ENCODE peak calls at places on chromosomes 5 and 9, in five cellular contexts. H, I, C, G and Q are unnamed samples.

GRCh38 chr5:20601678-20602100 is 613.7 kb upstream of the CDH18 start:
- DNase-seq in I (no peak), G (no peak), H (no peak), C (no peak), Q (peak; percentile 24)

GRCh38 chr5:163565492-163565891 is 60.1 kb downstream of the MAT2B start:
- DNase-seq in G (no peak), C (no peak), H (no peak), I (no peak), Q (no peak)

GRCh38 chr5:142320851-142321560 is 3.8 kb downstream of the SPRY4 start:
- DNase-seq in G (peak; percentile 52), C (no peak), I (no peak), H (no peak), Q (no peak)

GRCh38 chr5:175261098-175261497 is 182.9 kb downstream of the DRD1 start:
- DNase-seq in I (no peak), C (no peak), H (no peak), G (no peak), Q (no peak)

GRCh38 chr5:108637110-108637509 is 110.6 kb upstream of the FER start:
- DNase-seq in H (no peak), G (no peak), C (no peak), I (no peak), Q (no peak)

GRCh38 chr5:162948677-162949076 is 488.7 kb upstream of the CCNG1 start:
- DNase-seq in C (no peak), I (no peak), G (no peak), H (no peak), Q (no peak)

GRCh38 chr5:172561151-172561550 is 79.9 kb upstream of the NEURL1B start:
- DNase-seq in I (no peak), G (no peak), H (no peak), C (no peak), Q (no peak)

GRCh38 chr9:116904165-116904564 is 217.1 kb downstream of the TRIM32 start:
- DNase-seq in G (no peak), I (no peak), C (no peak), H (no peak), Q (no peak)

GRCh38 chr5:38660194-38660668 is 103.8 kb upstream of the LIFR start:
- DNase-seq in I (no peak), G (no peak), H (peak; percentile 80), C (peak; percentile 63), Q (peak; percentile 94)

GRCh38 chr9:119370816-119371215 is 1.6 kb upstream of the BRINP1 start:
- DNase-seq in H (peak; percentile 66), G (no peak), I (peak; percentile 19), C (peak; percentile 27), Q (peak; percentile 41)

GRCh38 chr9:37953775-37954437 is 50.0 kb upstream of the SLC25A51 start:
- DNase-seq in G (no peak), C (no peak), H (peak; percentile 79), I (peak; percentile 36), Q (peak; percentile 40)

GRCh38 chr5:136082390-136083193 is 50.1 kb upstream of the SMAD5 start:
- DNase-seq in I (peak; percentile 87), C (peak; percentile 91), H (peak; percentile 86), G (peak; percentile 84), Q (peak; percentile 52)

GRCh38 chr9:112360047-112360804 is 19.7 kb upstream of the HSDL2 start:
- DNase-seq in I (no peak), G (no peak), C (no peak), H (no peak), Q (no peak)

GRCh38 chr5:56481147-56481997 is 248.2 kb upstream of the ANKRD55 start:
- DNase-seq in C (peak; percentile 80), H (peak; percentile 80), I (peak; percentile 77), G (peak; percentile 70), Q (no peak)

GRCh38 chr5:159441441-159441840 is 111.2 kb upstream of the IL12B start:
- DNase-seq in I (no peak), G (peak; percentile 31), C (peak; percentile 66), H (peak; percentile 63), Q (no peak)

GRCh38 chr5:133758641-133759040 is 146.3 kb upstream of the FSTL4 start:
- DNase-seq in I (no peak), C (no peak), H (no peak), G (no peak), Q (no peak)

GRCh38 chr9:109401990-109402318 is 81.1 kb upstream of the EPB41L4B start:
- DNase-seq in H (no peak), C (no peak), I (no peak), G (no peak), Q (no peak)

GRCh38 chr5:102600964-102601363 is 102.2 kb upstream of the SLCO6A1 start:
- DNase-seq in H (no peak), G (no peak), C (no peak), I (no peak), Q (peak; percentile 31)

GRCh38 chr5:72107874-72108199 is 562 bp downstream of the MAP1B start:
- DNase-seq in G (no peak), C (peak; percentile 28), H (no peak), I (no peak), Q (no peak)

GRCh38 chr5:131364507-131365050 is 100.7 kb downstream of the CDC42SE2 start:
- DNase-seq in G (no peak), H (no peak), I (no peak), C (no peak), Q (no peak)

GRCh38 chr5:81350507-81350906 is 43.4 kb downstream of the ACOT12 start:
- DNase-seq in H (no peak), I (no peak), C (no peak), G (no peak), Q (no peak)

GRCh38 chr9:109314011-109314531 is 6.8 kb downstream of the EPB41L4B start:
- DNase-seq in G (no peak), H (no peak), C (peak; percentile 31), I (no peak), Q (no peak)

GRCh38 chr5:172574845-172575170 is 66.3 kb upstream of the NEURL1B start:
- DNase-seq in I (no peak), G (no peak), C (no peak), H (peak; percentile 43), Q (no peak)

DNA sequence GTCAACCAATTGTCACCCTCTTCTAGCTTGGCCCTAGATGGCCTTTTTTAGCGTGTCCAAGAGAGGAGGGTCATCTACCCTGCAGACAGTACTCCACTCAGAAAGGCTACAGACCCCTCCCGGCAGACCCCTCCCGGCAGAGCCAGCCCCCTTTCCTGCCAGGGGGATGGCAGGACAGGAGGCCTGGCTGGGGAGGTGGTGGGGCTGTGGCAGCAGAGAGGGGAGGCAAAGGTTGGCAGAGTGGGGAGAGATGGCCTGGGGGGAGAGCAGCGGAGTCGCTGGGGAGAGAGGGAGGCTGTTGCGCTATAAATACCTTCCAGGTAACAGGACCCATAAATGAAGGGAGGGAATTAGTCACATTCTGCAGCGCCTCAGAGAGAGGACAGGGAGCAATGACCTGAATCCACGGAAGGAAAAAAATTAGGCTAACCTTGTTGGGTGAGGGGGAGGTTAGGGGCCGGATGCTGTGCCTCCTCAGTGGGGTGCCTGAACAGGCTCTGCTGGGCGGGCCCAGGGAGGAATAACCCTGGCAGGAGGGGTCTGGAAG is 32.9 kb upstream of the PSD2 start:
- DNase-seq in C (no peak), H (peak; percentile 80), I (no peak), G (peak; percentile 39), Q (no peak)
- H3K4me1 ChIP-seq in C (peaks cover 4% of the 10 kb centered on the region), H (peaks cover 8% of the 10 kb centered on the region), I (no peaks in the 10 kb centered on the region), G (peaks cover 8% of the 10 kb centered on the region), Q (peaks cover 6% of the 10 kb centered on the region)

DNA sequence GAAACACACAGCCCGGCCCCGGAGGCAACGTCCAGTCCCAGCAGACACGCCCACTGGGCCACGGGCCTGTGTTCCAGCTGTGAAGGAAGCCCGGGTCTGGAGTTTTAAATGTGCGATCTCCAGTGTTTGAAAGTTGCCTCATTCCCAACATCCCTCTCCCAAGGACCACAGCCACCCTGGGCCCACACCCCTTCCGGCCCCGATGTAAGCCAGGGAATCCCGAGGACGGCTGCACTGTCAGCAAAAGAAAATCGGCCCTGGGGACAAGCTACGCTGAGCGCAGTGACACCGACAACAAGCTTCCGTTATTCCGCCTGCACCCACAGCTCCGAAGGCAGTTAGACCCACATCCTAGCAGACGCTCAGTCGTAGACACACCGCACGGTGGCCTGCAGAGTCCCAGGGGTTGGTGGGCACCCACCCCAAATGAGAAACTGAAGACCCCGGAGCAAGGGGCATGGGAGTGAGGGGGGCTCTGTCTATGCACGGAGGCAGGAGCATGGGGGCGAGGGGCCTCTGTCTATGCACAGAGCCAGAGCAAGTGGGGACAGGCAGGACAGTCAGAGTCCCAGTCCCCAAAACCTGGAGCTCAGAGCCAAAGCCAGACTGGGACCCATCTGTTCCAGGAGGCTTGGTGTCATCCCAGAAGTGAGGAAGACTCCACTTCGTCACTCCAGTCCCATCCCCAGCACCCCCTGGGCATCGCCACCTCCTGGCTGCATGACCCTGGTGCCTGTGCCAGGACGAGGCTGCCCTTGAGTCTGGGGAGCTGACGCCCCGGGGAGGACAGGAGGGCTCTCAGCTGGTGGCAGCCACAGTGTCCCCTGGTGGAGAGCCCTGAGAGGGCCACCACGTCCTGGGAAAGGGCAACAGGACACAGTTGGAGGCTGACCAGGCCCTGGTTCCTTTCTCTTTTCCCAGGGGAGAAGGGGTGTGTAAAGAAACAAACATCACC is 23.4 kb downstream of the GLT6D1 start:
- DNase-seq in I (no peak), H (no peak), C (no peak), G (peak; percentile 57), Q (no peak)
- TF ChIP-seq CTCF in I (no peak), H (no peak), C (peak; percentile 7), G (no peak), Q (no peak)

DNA sequence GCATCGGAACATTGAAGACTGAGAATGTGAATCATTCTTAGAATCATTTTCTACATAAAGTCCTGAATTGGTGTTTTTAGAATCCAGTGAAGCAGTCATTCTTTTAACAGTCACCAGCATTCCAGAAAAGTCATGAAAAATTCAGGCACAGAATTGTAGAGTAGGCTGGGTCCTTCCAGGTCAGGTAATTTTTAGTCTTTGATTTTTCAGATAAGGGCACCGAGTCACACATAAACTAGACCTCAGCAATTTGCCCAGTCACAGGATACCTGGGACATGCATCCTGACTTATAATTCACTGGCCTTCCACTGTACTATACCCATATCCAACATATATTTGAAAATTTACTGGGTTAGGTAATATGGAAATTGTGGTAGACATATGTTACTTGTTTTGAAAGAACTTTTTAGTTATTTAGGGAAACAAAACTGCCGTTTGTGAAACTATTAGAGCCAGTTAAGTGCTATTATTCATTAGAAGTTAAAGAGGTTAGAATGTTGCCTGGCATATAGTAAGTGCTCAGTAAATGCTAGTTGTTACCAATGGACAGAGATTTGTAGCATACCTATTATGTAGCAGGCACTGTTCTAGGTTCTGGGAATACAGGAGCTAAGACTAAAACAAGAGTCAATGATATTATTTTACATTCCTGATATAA is 10.9 kb downstream of the MAN2A1 start:
- DNase-seq in H (no peak), I (no peak), G (no peak), C (no peak), Q (no peak)
- H3K4me1 ChIP-seq in H (peaks cover 5% of the 10 kb centered on the region), I (no peaks in the 10 kb centered on the region), G (peaks cover 18% of the 10 kb centered on the region), C (peaks cover 19% of the 10 kb centered on the region), Q (peaks cover 81% of the 10 kb centered on the region)

DNA sequence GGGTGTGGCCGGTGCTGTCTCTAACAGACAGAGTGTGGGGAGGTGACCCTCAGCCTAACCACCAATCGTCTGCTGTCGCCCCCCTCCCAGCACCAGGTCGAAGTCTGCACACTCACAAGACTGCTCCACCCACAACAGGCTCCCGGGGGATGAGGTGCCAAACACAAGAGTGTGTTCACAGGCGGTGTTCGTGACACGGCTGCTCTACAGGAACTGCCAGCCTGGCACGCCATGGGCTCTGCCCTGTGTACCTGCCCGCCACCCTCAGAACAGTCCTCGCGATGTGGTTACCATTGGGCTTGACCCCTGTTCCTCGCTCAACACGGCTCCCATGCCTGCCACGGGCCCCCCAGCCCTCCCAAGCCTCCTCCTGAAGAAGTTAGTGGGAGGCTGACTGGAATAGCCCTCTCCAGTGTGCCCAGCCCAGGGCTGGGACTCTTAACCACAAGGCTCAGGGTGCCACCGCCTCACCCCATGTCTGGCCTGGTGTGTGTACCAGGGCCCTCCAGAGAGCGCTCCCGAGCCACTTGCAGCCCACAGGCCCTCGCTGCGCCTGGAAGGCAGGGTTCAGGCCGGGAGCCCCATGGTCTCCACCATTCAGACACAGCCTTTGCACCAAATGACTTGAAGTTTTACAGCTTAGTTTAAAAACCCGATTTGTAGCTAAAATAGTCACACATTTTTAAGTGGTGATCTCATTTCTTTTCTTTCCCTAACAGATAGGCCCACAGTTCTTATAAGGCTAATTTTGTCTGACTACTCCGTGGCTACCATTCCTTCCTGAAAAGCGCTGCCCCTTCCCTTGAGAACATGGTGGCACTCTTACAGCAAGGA is 102.5 kb downstream of the CAMSAP1 start:
- DNase-seq in G (peak; percentile 44), H (peak; percentile 66), C (no peak), I (no peak), Q (no peak)
- TF ChIP-seq CTCF in G (peak; percentile 9), H (no peak), C (no peak), I (no peak), Q (peak; percentile 33)